ENCODE peak calls at places on chromosome 12, in eight cellular contexts. Y is ascending aorta; O is epithelial cell of prostate; H is HepG2; Z is psoas muscle; B is keratinocyte; U is esophagus muscularis mucosa; D is CD8-positive, alpha-beta memory T cell. L is an unnamed sample.

GRCh38 chr12:103924761-103925641 is 5.2 kb upstream of the HSP90B1 start:
- DNase-seq in Y (no peak), O (peak), H (no peak), Z (no peak), B (no peak), U (no peak), D (peak), L (peak)

GRCh38 chr12:9971158-9971557 is at the start of gene CLEC12A:
- DNase-seq in Y (no peak), O (no peak), H (no peak), Z (no peak), B (no peak), U (no peak), D (no peak), L (no peak)

GRCh38 chr12:80400591-80400991 is 43.4 kb upstream of the PTPRQ start:
- DNase-seq in Y (no peak), O (no peak), H (no peak), Z (peak), B (no peak), U (no peak), D (no peak), L (no peak)

GRCh38 chr12:117344716-117345115 is 16.7 kb downstream of the NOS1 start:
- DNase-seq in Y (no peak), O (peak), H (no peak), Z (no peak), B (no peak), U (no peak), D (no peak), L (peak)

GRCh38 chr12:97960741-97961608 is 498.4 kb downstream of the RMST start:
- DNase-seq in Y (no peak), O (no peak), H (peak), Z (no peak), B (no peak), U (no peak), D (no peak), L (no peak)

GRCh38 chr12:118500302-118500701 is 123.9 kb downstream of the SUDS3 start:
- DNase-seq in Y (no peak), O (no peak), H (no peak), Z (no peak), B (no peak), U (no peak), D (no peak), L (no peak)

GRCh38 chr12:93530358-93530757 is 42.1 kb upstream of the SOCS2 start:
- DNase-seq in Y (no peak), O (no peak), H (no peak), Z (no peak), B (no peak), U (no peak), D (no peak), L (no peak)

GRCh38 chr12:34399631-34400422 is 377.5 kb downstream of the ALG10 start:
- DNase-seq in Y (peak), O (no peak), H (no peak), Z (peak), B (no peak), U (peak), D (peak), L (no peak)

GRCh38 chr12:120076651-120077050 is 39.9 kb downstream of the RAB35 start:
- DNase-seq in Y (no peak), O (no peak), H (no peak), Z (no peak), B (no peak), U (no peak), D (no peak), L (no peak)

GRCh38 chr12:130429656-130430505 is 92.2 kb downstream of the PIWIL1 start:
- DNase-seq in Y (no peak), O (no peak), H (no peak), Z (no peak), B (no peak), U (no peak), D (no peak), L (no peak)

GRCh38 chr12:108640802-108641445 is 7.2 kb upstream of the SELPLG start:
- DNase-seq in Y (no peak), O (no peak), H (no peak), Z (no peak), B (no peak), U (no peak), D (no peak), L (no peak)

GRCh38 chr12:92759634-92760268 is 57.0 kb downstream of the PLEKHG7 start:
- DNase-seq in Y (no peak), O (peak), H (no peak), Z (no peak), B (peak), U (no peak), D (no peak), L (peak)

GRCh38 chr12:49309361-49309760 is 13.7 kb upstream of the TROAP start:
- DNase-seq in Y (no peak), O (no peak), H (no peak), Z (no peak), B (no peak), U (no peak), D (no peak), L (no peak)

GRCh38 chr12:119008691-119009221 is 27.4 kb downstream of the SRRM4 start:
- DNase-seq in Y (no peak), O (no peak), H (no peak), Z (no peak), B (no peak), U (no peak), D (no peak), L (no peak)

GRCh38 chr12:109762673-109763191 is 49.1 kb downstream of the FAM222A start:
- DNase-seq in Y (no peak), O (no peak), H (no peak), Z (peak), B (no peak), U (no peak), D (no peak), L (no peak)

GRCh38 chr12:67827820-67828383 is 161.3 kb upstream of the IFNG-AS1 start:
- DNase-seq in Y (peak), O (peak), H (no peak), Z (no peak), B (peak), U (no peak), D (no peak), L (peak)

GRCh38 chr12:33536431-33536830 is 96.8 kb upstream of the SYT10 start:
- DNase-seq in Y (no peak), O (no peak), H (no peak), Z (no peak), B (no peak), U (no peak), D (no peak), L (no peak)

GRCh38 chr12:1612196-1612595 is 16.8 kb upstream of the WNT5B start:
- DNase-seq in Y (no peak), O (no peak), H (no peak), Z (no peak), B (no peak), U (no peak), D (no peak), L (no peak)

GRCh38 chr12:115542656-115543055 is 734.8 kb downstream of the MED13L start:
- DNase-seq in Y (no peak), O (peak), H (peak), Z (no peak), B (no peak), U (no peak), D (no peak), L (no peak)

GRCh38 chr12:92938018-92938417 is 8.9 kb upstream of the EEA1 start:
- DNase-seq in Y (no peak), O (no peak), H (no peak), Z (no peak), B (no peak), U (no peak), D (no peak), L (no peak)

GRCh38 chr12:53450936-53451335 is 966 bp upstream of the PCBP2 start:
- DNase-seq in Y (peak), O (no peak), H (no peak), Z (no peak), B (no peak), U (no peak), D (no peak), L (no peak)

GRCh38 chr12:123367511-123367910 is 2.9 kb upstream of the SBNO1 start:
- DNase-seq in Y (no peak), O (no peak), H (no peak), Z (no peak), B (no peak), U (no peak), D (no peak), L (no peak)

GRCh38 chr12:60920841-60921495 is 1325.1 kb downstream of the SLC16A7 start:
- DNase-seq in Y (no peak), O (peak), H (no peak), Z (no peak), B (no peak), U (no peak), D (no peak), L (peak)

GRCh38 chr12:67750528-67751183 is 102.1 kb downstream of the DYRK2 start:
- DNase-seq in Y (no peak), O (no peak), H (no peak), Z (no peak), B (no peak), U (peak), D (no peak), L (no peak)

GRCh38 chr12:76543831-76544347 is 15.7 kb downstream of the OSBPL8 start:
- DNase-seq in Y (no peak), O (no peak), H (no peak), Z (no peak), B (no peak), U (no peak), D (no peak), L (no peak)

GRCh38 chr12:49296034-49296835 is 1.3 kb downstream of the PRPH start:
- DNase-seq in Y (no peak), O (no peak), H (peak), Z (peak), B (no peak), U (no peak), D (peak), L (peak)

GRCh38 chr12:15276088-15276698 is 46.1 kb upstream of the PTPRO start:
- DNase-seq in Y (no peak), O (no peak), H (peak), Z (no peak), B (no peak), U (no peak), D (no peak), L (peak)

GRCh38 chr12:133264173-133264572 is 28.5 kb upstream of the ANHX start:
- DNase-seq in Y (no peak), O (no peak), H (no peak), Z (no peak), B (no peak), U (peak), D (no peak), L (no peak)

GRCh38 chr12:40988831-40989230 is 199.3 kb upstream of the PDZRN4 start:
- DNase-seq in Y (no peak), O (no peak), H (no peak), Z (no peak), B (no peak), U (no peak), D (no peak), L (no peak)

GRCh38 chr12:88553941-88554658 is 26.2 kb downstream of the KITLG start:
- DNase-seq in Y (no peak), O (no peak), H (peak), Z (no peak), B (no peak), U (no peak), D (no peak), L (peak)

GRCh38 chr12:52645982-52646381 is 6.0 kb downstream of the KRT2 start:
- DNase-seq in Y (no peak), O (no peak), H (no peak), Z (no peak), B (no peak), U (peak), D (no peak), L (no peak)

GRCh38 chr12:124809391-124809790 is 54.3 kb downstream of the SCARB1 start:
- DNase-seq in Y (no peak), O (no peak), H (no peak), Z (no peak), B (no peak), U (no peak), D (no peak), L (no peak)

GRCh38 chr12:130405332-130405731 is 67.6 kb downstream of the PIWIL1 start:
- DNase-seq in Y (peak), O (no peak), H (no peak), Z (no peak), B (no peak), U (peak), D (no peak), L (no peak)

GRCh38 chr12:26338574-26339572 is 143.5 kb downstream of the SSPN start:
- DNase-seq in Y (no peak), O (peak), H (no peak), Z (no peak), B (no peak), U (no peak), D (no peak), L (peak)

GRCh38 chr12:14975451-14975850 is 2.6 kb downstream of the PDE6H start:
- DNase-seq in Y (no peak), O (no peak), H (no peak), Z (no peak), B (no peak), U (no peak), D (no peak), L (no peak)

GRCh38 chr12:74903522-74903921 is 306.1 kb downstream of the KCNC2 start:
- DNase-seq in Y (no peak), O (no peak), H (peak), Z (no peak), B (peak), U (no peak), D (no peak), L (no peak)

GRCh38 chr12:80531646-80532045 is 87.6 kb downstream of the PTPRQ start:
- DNase-seq in Y (no peak), O (no peak), H (no peak), Z (no peak), B (no peak), U (no peak), D (no peak), L (no peak)

GRCh38 chr12:62468394-62468793 is 1.8 kb downstream of the MON2 start:
- DNase-seq in Y (no peak), O (no peak), H (no peak), Z (no peak), B (no peak), U (no peak), D (no peak), L (no peak)

GRCh38 chr12:1820191-1820599 is at the start of gene LRTM2:
- DNase-seq in Y (no peak), O (no peak), H (no peak), Z (no peak), B (no peak), U (no peak), D (no peak), L (no peak)

DNA sequence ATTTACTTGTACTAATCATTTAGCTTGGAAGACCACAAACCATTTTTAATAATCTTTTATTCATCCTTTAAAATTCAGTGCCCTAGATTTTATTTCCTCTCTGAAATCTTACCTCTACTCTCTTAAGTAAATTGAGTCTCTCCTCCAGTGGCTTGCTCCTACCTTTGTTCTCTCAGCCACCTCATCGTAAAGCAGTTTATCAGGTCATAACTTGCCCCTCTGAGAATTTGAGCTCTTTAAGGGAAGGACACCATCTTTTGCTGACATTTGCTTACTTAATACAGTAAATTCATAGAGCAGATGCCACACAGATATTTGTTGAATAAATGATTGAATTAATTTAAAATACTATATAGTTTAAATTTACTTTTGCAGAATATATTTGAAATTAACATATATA is 794.3 kb downstream of the C12orf50 start:
- DNase-seq in Y (no peak), O (no peak), H (no peak), Z (no peak), B (no peak), U (no peak), D (no peak), L (no peak)
- H3K27ac ChIP-seq in Y (no peak), O (no peak), H (no peak), Z (no peak), B (no peak), U (no peak), D (no peak), L (no peak)

GRCh38 chr12:7961395-7962188 is 25.6 kb upstream of the SLC2A3 start:
- DNase-seq in Y (no peak), O (no peak), H (no peak), Z (no peak), B (no peak), U (no peak), D (no peak), L (no peak)

DNA sequence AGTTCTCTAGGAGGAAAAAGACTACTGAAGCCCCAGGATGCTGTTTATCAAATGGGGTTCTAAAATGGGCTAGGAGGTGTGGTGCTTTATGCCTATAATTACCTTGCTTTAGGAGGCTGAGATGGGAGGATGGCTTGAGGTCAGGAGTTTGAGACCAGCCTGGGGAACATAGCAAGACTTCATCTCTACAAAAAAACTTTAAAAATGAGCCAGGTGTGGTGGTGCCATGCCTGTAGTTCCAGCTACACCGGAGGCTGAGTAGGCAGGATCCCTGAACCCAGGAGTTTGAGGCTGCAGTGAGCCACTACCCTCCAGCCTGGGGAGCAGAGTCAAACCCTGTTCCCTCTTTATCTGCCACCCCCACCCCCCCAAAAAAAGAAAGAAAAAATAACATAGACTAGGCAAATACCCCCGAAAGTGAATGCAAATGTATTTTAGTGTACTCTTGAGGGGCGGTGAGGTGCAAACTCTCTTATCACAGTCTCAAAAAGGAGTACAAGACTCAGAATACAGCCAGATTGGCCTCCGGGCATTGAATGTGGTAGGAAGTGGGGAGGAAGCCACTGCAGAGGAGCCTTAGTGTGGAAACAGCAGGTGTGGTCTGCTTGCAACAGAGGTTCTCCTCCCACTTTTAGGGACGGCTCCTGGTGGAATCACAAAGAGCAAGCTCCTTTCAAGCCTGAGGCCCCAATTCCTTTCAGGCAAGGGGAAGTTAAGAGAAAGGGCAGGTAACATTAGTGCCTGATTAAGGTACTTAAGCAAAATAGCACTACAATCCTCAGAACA is 23.5 kb upstream of the SLC2A3 start:
- DNase-seq in Y (no peak), O (no peak), H (peak), Z (no peak), B (peak), U (no peak), D (peak), L (peak)
- H3K27ac ChIP-seq in Y (no peak), O (no peak), H (no peak), Z (no peak), B (peak), U (no peak), D (peak), L (no peak)

GRCh38 chr12:70400124-70400523 is 34.0 kb downstream of the KCNMB4 start:
- DNase-seq in Y (no peak), O (no peak), H (no peak), Z (no peak), B (no peak), U (no peak), D (no peak), L (no peak)
- H3K27ac ChIP-seq in Y (no peak), O (no peak), H (no peak), Z (no peak), B (no peak), U (no peak), D (no peak), L (no peak)

GRCh38 chr12:57240069-57240921 is 10.7 kb downstream of the STAC3 start:
- DNase-seq in Y (no peak), O (no peak), H (no peak), Z (peak), B (no peak), U (no peak), D (peak), L (no peak)
- H3K27ac ChIP-seq in Y (no peak), O (peak), H (no peak), Z (peak), B (no peak), U (peak), D (no peak), L (peak)